ENCODE peak calls at places on chromosomes 16 and 17, in four cellular contexts. M, H, E and L are unnamed samples.

GRCh38 chr17:34081269-34081668 is 173.8 kb upstream of the CCL2 start:
- DNase-seq in M (peak; percentile 25), H (peak; percentile 39), E (no peak), L (no peak)

GRCh38 chr17:705863-706262 is 8.8 kb downstream of the VPS53 start:
- DNase-seq in M (no peak), H (no peak), E (no peak), L (no peak)

GRCh38 chr17:12395733-12396354 is 269.8 kb upstream of the MYOCD start:
- DNase-seq in M (peak; percentile 20), H (peak; percentile 49), E (no peak), L (peak; percentile 23)

GRCh38 chr17:43423777-43424455 is 25.1 kb downstream of the ARL4D start:
- DNase-seq in M (no peak), H (no peak), E (no peak), L (no peak)

GRCh38 chr17:19269641-19270040 is 32.5 kb downstream of the EPN2 start:
- DNase-seq in M (no peak), H (no peak), E (no peak), L (no peak)

GRCh38 chr17:35082073-35082657 is 18.7 kb upstream of the RFFL start:
- DNase-seq in M (peak; percentile 87), H (no peak), E (peak; percentile 87), L (no peak)

GRCh38 chr16:68246121-68246520 is 948 bp downstream of the PLA2G15 start:
- DNase-seq in M (no peak), H (no peak), E (no peak), L (no peak)

GRCh38 chr16:85674828-85675227 is 13.9 kb downstream of the GINS2 start:
- DNase-seq in M (no peak), H (no peak), E (no peak), L (no peak)

GRCh38 chr17:48601528-48602430 is 3.0 kb downstream of the HOXB6 start:
- DNase-seq in M (no peak), H (no peak), E (no peak), L (peak; percentile 88)

GRCh38 chr17:6381526-6382135 is 53.3 kb downstream of the AIPL1 start:
- DNase-seq in M (peak; percentile 7), H (no peak), E (no peak), L (no peak)

GRCh38 chr16:14628806-14629611 is 1.1 kb downstream of the PARN start:
- DNase-seq in M (no peak), H (no peak), E (no peak), L (no peak)

GRCh38 chr16:1426734-1427451 is 4.0 kb upstream of the PERCC1 start:
- DNase-seq in M (no peak), H (no peak), E (no peak), L (no peak)

GRCh38 chr17:51263001-51263400 is 2.7 kb downstream of the UTP18 start:
- DNase-seq in M (peak; percentile 62), H (no peak), E (no peak), L (no peak)

GRCh38 chr17:47857551-47858410 is 6.8 kb upstream of the SP6 start:
- DNase-seq in M (no peak), H (no peak), E (no peak), L (no peak)

GRCh38 chr17:51045616-51046526 is 74.8 kb downstream of the SPAG9 start:
- DNase-seq in M (peak; percentile 43), H (peak; percentile 61), E (peak; percentile 60), L (no peak)

GRCh38 chr17:37742114-37742761 is 2.6 kb downstream of the HNF1B start:
- DNase-seq in M (peak; percentile 40), H (peak; percentile 75), E (no peak), L (no peak)

GRCh38 chr17:29504711-29505110 is 62.1 kb downstream of the ABHD15 start:
- DNase-seq in M (peak; percentile 64), H (no peak), E (no peak), L (no peak)

GRCh38 chr16:76577003-76577402 is 299.8 kb downstream of the CNTNAP4 start:
- DNase-seq in M (no peak), H (no peak), E (no peak), L (no peak)

GRCh38 chr17:49576121-49576905 is 642 bp downstream of the NXPH3 start:
- DNase-seq in M (peak; percentile 78), H (peak; percentile 85), E (no peak), L (no peak)

GRCh38 chr17:2394775-2395191 is 6.1 kb downstream of the MNT start:
- DNase-seq in M (no peak), H (no peak), E (no peak), L (no peak)

GRCh38 chr16:28317040-28317880 is 24.9 kb downstream of the SBK1 start:
- DNase-seq in M (peak; percentile 72), H (peak; percentile 76), E (peak; percentile 13), L (peak; percentile 55)

GRCh38 chr16:55664786-55665407 is 9.1 kb downstream of the SLC6A2 start:
- DNase-seq in M (no peak), H (no peak), E (no peak), L (no peak)

GRCh38 chr16:71645450-71645849 is 19.5 kb downstream of the MARVELD3 start:
- DNase-seq in M (peak; percentile 55), H (peak; percentile 51), E (peak; percentile 10), L (no peak)

GRCh38 chr17:14604920-14605599 is 304.2 kb downstream of the HS3ST3B1 start:
- DNase-seq in M (no peak), H (no peak), E (no peak), L (peak; percentile 18)

GRCh38 chr17:2157081-2157480 is 102.2 kb downstream of the HIC1 start:
- DNase-seq in M (peak; percentile 94), H (no peak), E (peak; percentile 90), L (no peak)

GRCh38 chr16:54123766-54124165 is 162.8 kb downstream of the IRX3 start:
- DNase-seq in M (no peak), H (no peak), E (peak; percentile 19), L (no peak)

GRCh38 chr17:77817953-77818352 is 140.6 kb upstream of the TNRC6C start:
- DNase-seq in M (peak; percentile 23), H (peak; percentile 59), E (peak; percentile 45), L (no peak)

GRCh38 chr17:21419299-21420239 is 43.4 kb downstream of the KCNJ12 start:
- DNase-seq in M (no peak), H (no peak), E (no peak), L (no peak)

GRCh38 chr17:21417921-21418320 is 41.8 kb downstream of the KCNJ12 start:
- DNase-seq in M (no peak), H (no peak), E (no peak), L (no peak)

DNA sequence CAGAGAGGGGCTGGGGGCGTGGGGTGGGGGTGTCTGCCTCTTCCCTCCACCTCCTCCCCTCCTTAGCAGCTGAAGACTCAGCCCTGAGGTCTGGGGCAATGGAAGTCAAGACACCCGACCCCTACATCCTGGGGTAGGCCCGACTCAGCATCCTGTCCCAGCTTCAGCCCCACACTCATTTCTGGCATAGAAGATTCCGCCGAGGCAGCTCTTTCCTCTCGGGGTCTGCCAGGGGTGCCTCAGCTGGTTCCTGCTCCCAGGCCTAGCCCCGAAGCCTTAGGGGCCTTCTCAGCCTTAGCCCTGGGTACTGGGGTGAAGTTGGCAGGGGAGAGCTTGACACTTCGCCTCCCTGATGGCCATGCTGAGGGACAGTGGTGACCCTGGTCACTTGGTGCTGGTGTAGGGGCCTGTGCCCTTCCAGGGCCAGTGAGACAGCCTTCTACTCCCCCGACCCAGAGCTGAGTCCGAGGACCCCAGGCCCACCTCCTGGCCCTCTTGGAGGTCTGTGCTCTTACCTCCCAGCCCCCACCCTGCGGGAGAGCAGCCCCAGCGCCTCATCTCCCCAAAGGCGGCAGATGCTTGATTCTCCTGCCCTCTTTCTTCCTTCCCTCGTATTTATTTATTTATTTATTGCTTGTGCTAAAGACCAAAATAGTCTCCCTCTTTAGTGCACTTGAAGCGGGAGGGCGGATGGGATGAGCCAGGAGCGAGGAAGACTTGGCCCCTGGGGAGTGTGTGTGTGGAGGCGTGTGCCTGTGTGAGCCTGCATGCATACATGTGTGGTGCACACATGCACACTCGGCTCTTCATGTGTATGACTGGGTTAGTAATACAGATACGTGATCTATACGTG is 42.5 kb downstream of the KCNJ12 start:
- DNase-seq in M (no peak), H (no peak), E (no peak), L (no peak)
- H3K27ac ChIP-seq in M (no peak overlapping the region), H (no peak overlapping the region), E (no peak overlapping the region), L (no peak overlapping the region)

GRCh38 chr16:80778707-80779106 is 25.7 kb downstream of the CDYL2 start:
- DNase-seq in M (no peak), H (no peak), E (no peak), L (no peak)
- H3K9ac ChIP-seq in M (no peak overlapping the region), H (no peak overlapping the region), E (no peak overlapping the region), L (no peak overlapping the region)

GRCh38 chr17:82697808-82698064 is 762 bp downstream of the RAB40B start:
- DNase-seq in M (no peak), H (no peak), E (no peak), L (no peak)
- H3K4me3 ChIP-seq in M (peak overlapping the region; percentile 72), H (peak overlapping the region; percentile 77), E (peak overlapping the region; percentile 50), L (peak overlapping the region; percentile 80)

DNA sequence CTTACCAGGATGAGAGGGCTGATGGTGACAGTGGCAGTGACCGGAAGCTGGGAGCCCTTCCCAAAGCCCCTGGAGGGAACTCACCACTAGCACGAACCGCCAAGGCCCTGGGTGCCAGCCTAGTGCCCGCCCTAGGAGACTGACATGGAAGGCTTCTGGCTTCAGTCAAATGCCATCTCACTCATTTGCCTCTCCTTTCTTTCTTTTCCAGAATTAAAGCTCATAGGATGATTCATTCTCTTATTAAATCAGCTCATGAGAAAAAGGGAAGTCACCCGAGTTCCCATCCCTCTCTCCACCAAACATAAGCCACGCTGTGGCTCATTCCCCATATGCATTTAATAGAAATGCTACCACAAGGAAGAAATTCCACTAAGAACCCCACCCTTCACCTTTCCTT is 12.1 kb downstream of the CUEDC1 start:
- DNase-seq in M (peak; percentile 86), H (no peak), E (peak; percentile 43), L (no peak)
- H3K27ac ChIP-seq in M (peak overlapping the region; percentile 85), H (no peak overlapping the region), E (peak overlapping the region; percentile 40), L (peak overlapping the region; percentile 38)

GRCh38 chr16:11735801-11736200 is 6.9 kb downstream of the TXNDC11 start:
- DNase-seq in M (no peak), H (no peak), E (no peak), L (no peak)

GRCh38 chr16:11734025-11734652 is 8.5 kb downstream of the TXNDC11 start:
- DNase-seq in M (no peak), H (no peak), E (no peak), L (no peak)

GRCh38 chr16:11737678-11738077 is 5.0 kb downstream of the TXNDC11 start:
- DNase-seq in M (no peak), H (no peak), E (no peak), L (no peak)

GRCh38 chr16:11736903-11737302 is 5.8 kb downstream of the TXNDC11 start:
- DNase-seq in M (no peak), H (no peak), E (no peak), L (no peak)

DNA sequence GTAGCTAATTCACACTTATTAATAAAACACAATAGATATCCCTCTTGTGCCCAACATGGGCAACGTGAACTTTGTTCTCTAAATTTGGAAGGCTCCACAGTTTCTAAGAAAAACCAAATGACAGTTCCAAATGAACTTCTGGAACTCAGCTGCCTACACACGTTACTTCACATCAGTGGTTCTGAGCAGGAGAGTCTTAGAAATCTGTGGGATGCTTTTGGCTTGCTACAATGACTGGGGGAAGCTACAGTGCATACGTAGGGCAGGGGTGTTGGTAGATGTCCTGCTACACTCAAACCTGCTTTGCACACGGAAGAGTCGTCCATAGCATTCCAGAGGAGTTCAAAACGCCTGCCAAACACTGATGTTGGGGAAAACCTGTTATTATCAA is 8.0 kb downstream of the TXNDC11 start:
- DNase-seq in M (no peak), H (no peak), E (no peak), L (no peak)
- H3K9ac ChIP-seq in M (no peak overlapping the region), H (no peak overlapping the region), E (no peak overlapping the region), L (no peak overlapping the region)